ENCODE peak calls at places on chromosomes 3 and 15, in six cellular contexts. One of them, this sample, is unnamed.

GRCh38 chr3:194472290-194472920 is 14.4 kb downstream of the ATP13A3 start:
- DNase-seq in transverse colon: no peak
- DNase-seq in omental fat pad: no peak
- DNase-seq in HL-60: peak
- DNase-seq in ovary: no peak
- DNase-seq in fibroblast of mammary gland: peak
- DNase-seq in this sample: no peak

GRCh38 chr3:57755368-57756021 is 614 bp upstream of the SLMAP start:
- DNase-seq in fibroblast of mammary gland: peak
- DNase-seq in HL-60: peak
- DNase-seq in ovary: no peak
- DNase-seq in transverse colon: peak
- DNase-seq in omental fat pad: no peak
- DNase-seq in this sample: no peak

GRCh38 chr3:37801966-37802365 is 59.7 kb upstream of the CTDSPL start:
- DNase-seq in omental fat pad: no peak
- DNase-seq in fibroblast of mammary gland: no peak
- DNase-seq in ovary: no peak
- DNase-seq in transverse colon: no peak
- DNase-seq in HL-60: no peak
- DNase-seq in this sample: no peak

GRCh38 chr3:4166540-4166939 is 136.6 kb upstream of the SETMAR start:
- DNase-seq in ovary: no peak
- DNase-seq in omental fat pad: no peak
- DNase-seq in fibroblast of mammary gland: no peak
- DNase-seq in HL-60: no peak
- DNase-seq in transverse colon: no peak
- DNase-seq in this sample: no peak

GRCh38 chr3:107458871-107459270 is 63.9 kb upstream of the BBX start:
- DNase-seq in ovary: no peak
- DNase-seq in omental fat pad: no peak
- DNase-seq in transverse colon: no peak
- DNase-seq in fibroblast of mammary gland: peak
- DNase-seq in HL-60: no peak
- DNase-seq in this sample: no peak

GRCh38 chr3:129313415-129313982 is 34.8 kb downstream of the HMCES start:
- DNase-seq in ovary: peak
- DNase-seq in fibroblast of mammary gland: peak
- DNase-seq in transverse colon: peak
- DNase-seq in omental fat pad: peak
- DNase-seq in HL-60: no peak
- DNase-seq in this sample: no peak

GRCh38 chr3:114427407-114428172 is 133.8 kb downstream of the TIGIT start:
- DNase-seq in HL-60: no peak
- DNase-seq in fibroblast of mammary gland: no peak
- DNase-seq in ovary: no peak
- DNase-seq in transverse colon: no peak
- DNase-seq in omental fat pad: no peak
- DNase-seq in this sample: no peak

GRCh38 chr3:115252679-115253078 is 105.6 kb upstream of the ZBTB20 start:
- DNase-seq in ovary: no peak
- DNase-seq in fibroblast of mammary gland: no peak
- DNase-seq in omental fat pad: no peak
- DNase-seq in HL-60: no peak
- DNase-seq in transverse colon: no peak
- DNase-seq in this sample: no peak

GRCh38 chr15:62856466-62857246 is 185.9 kb upstream of the TPM1 start:
- DNase-seq in fibroblast of mammary gland: no peak
- DNase-seq in transverse colon: no peak
- DNase-seq in ovary: no peak
- DNase-seq in HL-60: no peak
- DNase-seq in omental fat pad: no peak
- DNase-seq in this sample: no peak

GRCh38 chr15:101025896-101026631 is 106.9 kb downstream of the LRRK1 start:
- DNase-seq in fibroblast of mammary gland: no peak
- DNase-seq in HL-60: no peak
- DNase-seq in ovary: peak
- DNase-seq in transverse colon: peak
- DNase-seq in omental fat pad: no peak
- DNase-seq in this sample: no peak

GRCh38 chr3:63966871-63967270 is 54.7 kb upstream of the SCAANT1 start:
- DNase-seq in ovary: no peak
- DNase-seq in HL-60: no peak
- DNase-seq in fibroblast of mammary gland: no peak
- DNase-seq in omental fat pad: no peak
- DNase-seq in transverse colon: peak
- DNase-seq in this sample: no peak

GRCh38 chr3:138406606-138407005 is 27.8 kb upstream of the ESYT3 start:
- DNase-seq in HL-60: no peak
- DNase-seq in transverse colon: no peak
- DNase-seq in ovary: no peak
- DNase-seq in fibroblast of mammary gland: no peak
- DNase-seq in omental fat pad: no peak
- DNase-seq in this sample: no peak

GRCh38 chr3:40310690-40311089 is 1.2 kb downstream of the EIF1B start:
- DNase-seq in HL-60: no peak
- DNase-seq in omental fat pad: no peak
- DNase-seq in ovary: no peak
- DNase-seq in transverse colon: no peak
- DNase-seq in fibroblast of mammary gland: peak
- DNase-seq in this sample: no peak

GRCh38 chr3:187669675-187670504 is at the start of gene SST:
- DNase-seq in HL-60: peak
- DNase-seq in ovary: peak
- DNase-seq in transverse colon: peak
- DNase-seq in omental fat pad: no peak
- DNase-seq in fibroblast of mammary gland: peak
- DNase-seq in this sample: no peak

GRCh38 chr15:88574646-88575045 is 28.2 kb upstream of the DET1 start:
- DNase-seq in transverse colon: no peak
- DNase-seq in omental fat pad: no peak
- DNase-seq in HL-60: no peak
- DNase-seq in fibroblast of mammary gland: no peak
- DNase-seq in ovary: no peak
- DNase-seq in this sample: no peak

GRCh38 chr3:60579734-60580133 is 671.5 kb downstream of the FHIT start:
- DNase-seq in fibroblast of mammary gland: peak
- DNase-seq in HL-60: no peak
- DNase-seq in transverse colon: no peak
- DNase-seq in ovary: no peak
- DNase-seq in omental fat pad: no peak
- DNase-seq in this sample: no peak

GRCh38 chr15:76903251-76903681 is 1.9 kb downstream of the SCAPER start:
- DNase-seq in omental fat pad: no peak
- DNase-seq in HL-60: peak
- DNase-seq in ovary: no peak
- DNase-seq in fibroblast of mammary gland: peak
- DNase-seq in transverse colon: no peak
- DNase-seq in this sample: no peak

GRCh38 chr15:48190932-48191573 is 412 bp upstream of the CTXN2 start:
- DNase-seq in fibroblast of mammary gland: peak
- DNase-seq in transverse colon: peak
- DNase-seq in HL-60: peak
- DNase-seq in omental fat pad: peak
- DNase-seq in ovary: peak
- DNase-seq in this sample: no peak

GRCh38 chr3:184289426-184289938 is 9.6 kb upstream of the PSMD2 start:
- DNase-seq in transverse colon: peak
- DNase-seq in omental fat pad: no peak
- DNase-seq in fibroblast of mammary gland: peak
- DNase-seq in HL-60: peak
- DNase-seq in ovary: no peak
- DNase-seq in this sample: peak

GRCh38 chr15:40693904-40694705 is 869 bp upstream of the RAD51 start:
- DNase-seq in fibroblast of mammary gland: no peak
- DNase-seq in ovary: peak
- DNase-seq in transverse colon: no peak
- DNase-seq in HL-60: peak
- DNase-seq in omental fat pad: no peak
- DNase-seq in this sample: no peak

GRCh38 chr3:121883507-121883906 is 10.7 kb upstream of the SLC15A2 start:
- DNase-seq in transverse colon: no peak
- DNase-seq in fibroblast of mammary gland: peak
- DNase-seq in ovary: no peak
- DNase-seq in HL-60: no peak
- DNase-seq in omental fat pad: no peak
- DNase-seq in this sample: no peak

GRCh38 chr3:139127101-139127500 is 82.4 kb upstream of the PRR23C start:
- DNase-seq in fibroblast of mammary gland: peak
- DNase-seq in ovary: no peak
- DNase-seq in omental fat pad: no peak
- DNase-seq in transverse colon: no peak
- DNase-seq in HL-60: no peak
- DNase-seq in this sample: no peak

GRCh38 chr3:182592747-182593146 is 200.6 kb upstream of the ATP11B start:
- DNase-seq in fibroblast of mammary gland: no peak
- DNase-seq in omental fat pad: no peak
- DNase-seq in ovary: no peak
- DNase-seq in HL-60: no peak
- DNase-seq in transverse colon: no peak
- DNase-seq in this sample: no peak

GRCh38 chr3:125033616-125034015 is 22.2 kb downstream of the HEG1 start:
- DNase-seq in ovary: no peak
- DNase-seq in transverse colon: no peak
- DNase-seq in HL-60: no peak
- DNase-seq in fibroblast of mammary gland: no peak
- DNase-seq in omental fat pad: no peak
- DNase-seq in this sample: no peak

GRCh38 chr3:125032683-125033082 is 23.1 kb downstream of the HEG1 start:
- DNase-seq in ovary: no peak
- DNase-seq in omental fat pad: no peak
- DNase-seq in transverse colon: no peak
- DNase-seq in fibroblast of mammary gland: no peak
- DNase-seq in HL-60: no peak
- DNase-seq in this sample: no peak

GRCh38 chr3:125033135-125033534 is 22.7 kb downstream of the HEG1 start:
- DNase-seq in ovary: no peak
- DNase-seq in transverse colon: no peak
- DNase-seq in omental fat pad: no peak
- DNase-seq in HL-60: no peak
- DNase-seq in fibroblast of mammary gland: no peak
- DNase-seq in this sample: no peak

GRCh38 chr3:125037498-125038150 is 18.2 kb downstream of the HEG1 start:
- DNase-seq in fibroblast of mammary gland: no peak
- DNase-seq in HL-60: no peak
- DNase-seq in transverse colon: no peak
- DNase-seq in omental fat pad: no peak
- DNase-seq in ovary: no peak
- DNase-seq in this sample: no peak

GRCh38 chr3:125035217-125035616 is 20.6 kb downstream of the HEG1 start:
- DNase-seq in omental fat pad: no peak
- DNase-seq in transverse colon: no peak
- DNase-seq in ovary: no peak
- DNase-seq in fibroblast of mammary gland: no peak
- DNase-seq in HL-60: no peak
- DNase-seq in this sample: no peak
- TF ChIP-seq CTCF in omental fat pad: no peak
- TF ChIP-seq CTCF in transverse colon: no peak
- TF ChIP-seq CTCF in ovary: no peak
- TF ChIP-seq CTCF in fibroblast of mammary gland: no peak
- TF ChIP-seq CTCF in HL-60: no peak
- TF ChIP-seq CTCF in this sample: no peak

DNA sequence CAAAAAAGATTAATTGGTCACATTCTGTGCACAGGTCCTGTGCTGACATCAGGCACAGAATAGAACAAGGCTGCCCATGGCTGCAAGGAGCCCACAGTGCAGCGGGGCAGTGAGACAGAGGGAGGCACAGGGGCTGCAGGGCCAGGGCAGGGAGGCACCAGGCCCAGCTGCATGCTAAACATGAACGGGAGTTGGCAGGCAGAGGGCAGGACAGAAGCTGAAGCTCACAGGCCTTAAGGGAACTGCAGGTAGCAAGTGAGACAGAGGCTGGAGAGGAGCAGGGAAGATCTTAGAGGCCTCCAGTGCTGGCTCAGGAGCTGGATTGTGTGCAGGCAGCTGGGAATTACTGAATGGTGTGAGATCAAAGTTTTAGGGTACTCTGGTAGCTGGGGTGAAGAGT is 26.2 kb downstream of the IDH3A start:
- DNase-seq in fibroblast of mammary gland: no peak
- DNase-seq in transverse colon: no peak
- DNase-seq in HL-60: no peak
- DNase-seq in omental fat pad: no peak
- DNase-seq in ovary: no peak
- DNase-seq in this sample: no peak
- TF ChIP-seq CTCF in fibroblast of mammary gland: no peak
- TF ChIP-seq CTCF in transverse colon: no peak
- TF ChIP-seq CTCF in HL-60: no peak
- TF ChIP-seq CTCF in omental fat pad: no peak
- TF ChIP-seq CTCF in ovary: no peak
- TF ChIP-seq CTCF in this sample: no peak

GRCh38 chr15:79897380-79897678 is 515 bp upstream of the MTHFS start:
- DNase-seq in transverse colon: no peak
- DNase-seq in omental fat pad: no peak
- DNase-seq in ovary: no peak
- DNase-seq in HL-60: no peak
- DNase-seq in fibroblast of mammary gland: peak
- DNase-seq in this sample: no peak

GRCh38 chr15:79897701-79898113 is 893 bp upstream of the MTHFS start:
- DNase-seq in ovary: no peak
- DNase-seq in fibroblast of mammary gland: no peak
- DNase-seq in omental fat pad: no peak
- DNase-seq in HL-60: peak
- DNase-seq in transverse colon: no peak
- DNase-seq in this sample: no peak

GRCh38 chr15:79898369-79898768 is 1.6 kb upstream of the MTHFS start:
- DNase-seq in ovary: no peak
- DNase-seq in transverse colon: no peak
- DNase-seq in HL-60: no peak
- DNase-seq in fibroblast of mammary gland: no peak
- DNase-seq in omental fat pad: no peak
- DNase-seq in this sample: no peak

GRCh38 chr15:79896634-79897379 is at the start of gene MTHFS:
- DNase-seq in HL-60: peak
- DNase-seq in ovary: peak
- DNase-seq in omental fat pad: peak
- DNase-seq in fibroblast of mammary gland: peak
- DNase-seq in transverse colon: peak
- DNase-seq in this sample: no peak

GRCh38 chr15:79896131-79896633 is 632 bp downstream of the MTHFS start:
- DNase-seq in omental fat pad: no peak
- DNase-seq in ovary: no peak
- DNase-seq in transverse colon: no peak
- DNase-seq in HL-60: no peak
- DNase-seq in fibroblast of mammary gland: no peak
- DNase-seq in this sample: no peak
- TF ChIP-seq CTCF in omental fat pad: no peak
- TF ChIP-seq CTCF in ovary: no peak
- TF ChIP-seq CTCF in transverse colon: no peak
- TF ChIP-seq CTCF in HL-60: no peak
- TF ChIP-seq CTCF in fibroblast of mammary gland: no peak
- TF ChIP-seq CTCF in this sample: no peak

DNA sequence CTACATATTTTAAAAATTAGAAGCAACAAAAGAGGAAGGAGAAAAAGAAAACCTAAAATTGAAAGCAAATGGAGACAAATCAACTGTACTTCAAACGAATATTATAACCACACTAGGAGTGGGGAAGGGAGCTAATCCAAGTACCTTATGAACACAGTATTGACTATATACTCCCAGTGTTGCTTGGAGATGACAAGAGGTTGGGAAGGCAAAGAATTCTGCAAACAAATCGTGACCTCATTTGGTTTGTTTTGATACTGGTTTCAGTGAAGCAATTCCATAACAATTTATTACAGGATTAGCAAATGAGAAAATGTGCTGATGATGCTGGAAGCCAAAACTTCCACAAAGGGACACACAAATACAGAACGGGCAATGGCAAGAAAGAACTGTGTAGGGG is 268.1 kb downstream of the ULK4 start:
- DNase-seq in transverse colon: no peak
- DNase-seq in omental fat pad: no peak
- DNase-seq in HL-60: no peak
- DNase-seq in ovary: no peak
- DNase-seq in fibroblast of mammary gland: peak
- DNase-seq in this sample: no peak
- TF ChIP-seq CTCF in transverse colon: no peak
- TF ChIP-seq CTCF in omental fat pad: no peak
- TF ChIP-seq CTCF in HL-60: no peak
- TF ChIP-seq CTCF in ovary: no peak
- TF ChIP-seq CTCF in fibroblast of mammary gland: no peak
- TF ChIP-seq CTCF in this sample: no peak